ENCODE peak calls at places on chromosomes 13 and 19, in seven cellular contexts. S is cardiac muscle cell; E is lung; O is effector memory CD8-positive, alpha-beta T cell; Q is neural crest cell; N is fibroblast of lung; X is activated T-helper 1 cell treated with anti-CD3 and anti-CD28 coated beads, Interleukin-12 subunit alpha, Interleukin-12 subunit beta, Interleukin-2, Interleukin-4 antibody, amounts not matched to agents 30 ng/mL and 10 ng/mL and 1 ng/mL, durations not matched to agents 14 hours and 24 hours and 36 hours. R is an unnamed sample.
A peak's percentile ranks its signal among the peaks of the same experiment; 100 is the strongest.

GRCh38 chr19:53519431-53519830 is 18.5 kb upstream of the ZNF331 start:
- DNase-seq in N (no peak), Q (no peak), E (no peak), O (no peak), S (no peak), X (no peak), R (peak; percentile 97)

GRCh38 chr19:13842294-13843103 is 34.4 kb upstream of the NANOS3 start:
- DNase-seq in E (peak; percentile 84), S (peak; percentile 84), Q (no peak), X (peak; percentile 73), O (peak; percentile 83), N (peak; percentile 72), R (peak; percentile 83)

GRCh38 chr13:85729296-85729695 is 69.9 kb downstream of the SLITRK6 start:
- DNase-seq in O (no peak), N (peak; percentile 69), Q (no peak), S (peak; percentile 57), E (no peak), X (no peak), R (no peak)

GRCh38 chr19:32669205-32669785 is 5.7 kb downstream of the ANKRD27 start:
- DNase-seq in Q (no peak), O (no peak), X (no peak), E (no peak), N (no peak), S (no peak), R (no peak)

GRCh38 chr13:41960195-41960699 is 662 bp downstream of the VWA8 start:
- DNase-seq in Q (no peak), X (no peak), O (no peak), N (peak; percentile 47), E (no peak), S (peak; percentile 41), R (peak; percentile 38)

GRCh38 chr19:32416749-32417469 is 11.3 kb downstream of the DPY19L3 start:
- DNase-seq in S (no peak), Q (no peak), X (no peak), O (no peak), N (no peak), E (no peak), R (no peak)

GRCh38 chr13:73496711-73497110 is 437.9 kb downstream of the KLF5 start:
- DNase-seq in S (no peak), O (no peak), X (no peak), E (no peak), N (no peak), Q (no peak), R (no peak)

GRCh38 chr13:79988573-79988972 is 352.4 kb downstream of the SPRY2 start:
- DNase-seq in O (no peak), S (peak; percentile 64), E (no peak), Q (no peak), X (no peak), N (peak; percentile 59), R (no peak)

GRCh38 chr19:970695-971094 is 13.4 kb upstream of the WDR18 start:
- DNase-seq in E (no peak), Q (no peak), X (no peak), O (no peak), S (peak; percentile 18), N (peak; percentile 27), R (no peak)

GRCh38 chr13:38785490-38785889 is 98.6 kb downstream of the FREM2 start:
- DNase-seq in E (no peak), S (no peak), O (no peak), N (no peak), X (no peak), Q (no peak), R (no peak)

GRCh38 chr13:38308736-38309135 is 40.9 kb upstream of the UFM1 start:
- DNase-seq in X (no peak), Q (no peak), S (peak; percentile 34), N (peak; percentile 2), O (no peak), E (no peak), R (no peak)

GRCh38 chr19:36605101-36605838 is at the start of gene ZNF382:
- DNase-seq in S (peak; percentile 77), X (peak; percentile 85), N (peak; percentile 67), Q (peak; percentile 72), O (peak; percentile 72), E (peak; percentile 55), R (peak; percentile 82)

GRCh38 chr19:32675720-32676185 is at the start of gene RGS9BP:
- DNase-seq in N (peak; percentile 72), S (peak; percentile 77), X (peak; percentile 52), Q (peak; percentile 34), O (peak; percentile 56), E (peak; percentile 79), R (peak; percentile 79)

GRCh38 chr19:37905936-37906867 is at the start of gene WDR87:
- DNase-seq in N (no peak), Q (peak; percentile 79), S (peak; percentile 17), O (peak; percentile 20), X (peak; percentile 1), E (peak; percentile 40), R (no peak)

GRCh38 chr19:55473201-55473600 is 3.2 kb upstream of the ZNF628 start:
- DNase-seq in Q (no peak), N (no peak), X (no peak), O (no peak), E (no peak), S (no peak), R (no peak)

GRCh38 chr19:11435833-11436313 is 438 bp downstream of the PRKCSH start:
- DNase-seq in O (no peak), X (no peak), N (peak; percentile 20), Q (no peak), S (peak; percentile 30), E (no peak), R (no peak)

GRCh38 chr19:48123907-48124675 is 13.5 kb upstream of the PLA2G4C start:
- DNase-seq in E (no peak), O (no peak), X (no peak), N (no peak), Q (peak; percentile 32), S (peak; percentile 58), R (peak; percentile 91)

GRCh38 chr13:93217701-93218100 is 8.9 kb upstream of the GPC6 start:
- DNase-seq in E (no peak), Q (no peak), X (no peak), O (no peak), S (no peak), N (peak; percentile 40), R (no peak)

GRCh38 chr19:30450945-30451344 is 78.8 kb downstream of the ZNF536 start:
- DNase-seq in N (no peak), S (no peak), Q (no peak), O (no peak), X (no peak), E (no peak), R (no peak)

GRCh38 chr19:2469102-2469914 is 6.6 kb upstream of the GADD45B start:
- DNase-seq in Q (no peak), S (peak; percentile 71), O (no peak), N (peak; percentile 58), X (no peak), E (no peak), R (no peak)

GRCh38 chr13:41495044-41495443 is 37.7 kb downstream of the RGCC start:
- DNase-seq in O (no peak), E (no peak), X (no peak), N (no peak), S (no peak), Q (no peak), R (no peak)

GRCh38 chr13:36090592-36090991 is 40.6 kb downstream of the DCLK1 start:
- DNase-seq in X (no peak), O (no peak), Q (no peak), E (no peak), N (no peak), S (peak; percentile 28), R (no peak)

GRCh38 chr13:23979361-23980159 is 82.3 kb upstream of the C1QTNF9B start:
- DNase-seq in O (peak; percentile 33), X (peak; percentile 32), E (peak; percentile 77), Q (peak; percentile 55), S (peak; percentile 96), N (peak; percentile 85), R (peak; percentile 72)

GRCh38 chr19:54337858-54338230 is 1.1 kb downstream of the LILRA4 start:
- DNase-seq in O (no peak), E (no peak), Q (no peak), X (no peak), N (no peak), S (no peak), R (no peak)

GRCh38 chr19:57850553-57851017 is 926 bp downstream of the ZNF587 start:
- DNase-seq in N (peak; percentile 28), O (no peak), E (no peak), X (no peak), Q (no peak), S (peak; percentile 42), R (no peak)

GRCh38 chr13:79442221-79442620 is 36.2 kb upstream of the RBM26 start:
- DNase-seq in E (no peak), S (no peak), N (no peak), Q (no peak), O (no peak), X (no peak), R (no peak)

GRCh38 chr19:4547303-4548237 is 7.7 kb upstream of the LRG1 start:
- DNase-seq in E (no peak), O (no peak), X (no peak), S (peak; percentile 23), Q (no peak), N (peak; percentile 14), R (peak; percentile 43)

GRCh38 chr13:23510544-23510916 is 59.7 kb upstream of the TNFRSF19 start:
- DNase-seq in S (peak; percentile 72), Q (no peak), N (peak; percentile 65), E (no peak), X (no peak), O (no peak), R (no peak)

GRCh38 chr19:35522745-35523327 is 5.3 kb downstream of the SBSN start:
- DNase-seq in S (no peak), N (no peak), X (no peak), O (no peak), Q (no peak), E (no peak), R (no peak)

GRCh38 chr13:43676320-43676719 is 110.5 kb downstream of the ENOX1 start:
- DNase-seq in E (no peak), S (no peak), Q (no peak), O (no peak), X (no peak), N (no peak), R (no peak)

GRCh38 chr13:94556016-94556415 is 39.9 kb downstream of the TGDS start:
- DNase-seq in S (no peak), Q (no peak), N (no peak), E (no peak), X (no peak), O (no peak), R (no peak)

GRCh38 chr19:46546194-46546896 is 50.7 kb upstream of the PNMA8B start:
- DNase-seq in S (no peak), E (peak; percentile 77), Q (no peak), X (no peak), N (peak; percentile 15), O (no peak), R (peak; percentile 56)

GRCh38 chr13:40983725-40984669 is 35.1 kb downstream of the ELF1 start:
- DNase-seq in Q (no peak), N (no peak), X (no peak), S (no peak), E (no peak), O (no peak), R (no peak)